ENCODE peak calls at places on chromosomes 16 and 17, in six cellular contexts. One of them, this sample, is unnamed. For H3K36me3 and H3K4me1, the result is how much of the 10 kb centered on the place peaks cover.

GRCh38 chr17:6323626-6324356 is 111.1 kb downstream of the AIPL1 start:
- DNase-seq in colonic mucosa: no peak
- DNase-seq in lung: no peak
- DNase-seq in psoas muscle: no peak
- DNase-seq in adrenal gland: peak
- DNase-seq in osteoblast: no peak
- DNase-seq in this sample: no peak

GRCh38 chr17:82050761-82051641 is 610 bp downstream of the RFNG start:
- DNase-seq in psoas muscle: peak
- DNase-seq in lung: no peak
- DNase-seq in colonic mucosa: no peak
- DNase-seq in osteoblast: peak
- DNase-seq in adrenal gland: no peak
- DNase-seq in this sample: peak

GRCh38 chr17:50638572-50638850 is 3.8 kb downstream of the ABCC3 start:
- DNase-seq in adrenal gland: no peak
- DNase-seq in osteoblast: peak
- DNase-seq in psoas muscle: no peak
- DNase-seq in colonic mucosa: no peak
- DNase-seq in lung: no peak
- DNase-seq in this sample: no peak

GRCh38 chr16:3553138-3553923 is 23.9 kb downstream of the NLRC3 start:
- DNase-seq in psoas muscle: no peak
- DNase-seq in colonic mucosa: no peak
- DNase-seq in lung: no peak
- DNase-seq in osteoblast: no peak
- DNase-seq in adrenal gland: no peak
- DNase-seq in this sample: no peak

GRCh38 chr17:75683467-75684041 is 16.4 kb downstream of the SAP30BP start:
- DNase-seq in osteoblast: peak
- DNase-seq in colonic mucosa: no peak
- DNase-seq in lung: no peak
- DNase-seq in adrenal gland: no peak
- DNase-seq in psoas muscle: no peak
- DNase-seq in this sample: peak

GRCh38 chr17:30590086-30590485 is 112.9 kb downstream of the GOSR1 start:
- DNase-seq in adrenal gland: no peak
- DNase-seq in colonic mucosa: no peak
- DNase-seq in osteoblast: no peak
- DNase-seq in lung: no peak
- DNase-seq in psoas muscle: no peak
- DNase-seq in this sample: no peak

GRCh38 chr16:28985611-28986041 is 774 bp downstream of the LAT start:
- DNase-seq in colonic mucosa: no peak
- DNase-seq in osteoblast: peak
- DNase-seq in adrenal gland: no peak
- DNase-seq in lung: no peak
- DNase-seq in psoas muscle: no peak
- DNase-seq in this sample: no peak

GRCh38 chr17:2312736-2313135 is 9.0 kb downstream of the SRR start:
- DNase-seq in colonic mucosa: no peak
- DNase-seq in adrenal gland: no peak
- DNase-seq in psoas muscle: no peak
- DNase-seq in lung: no peak
- DNase-seq in osteoblast: no peak
- DNase-seq in this sample: peak

GRCh38 chr17:61689610-61690180 is 98.7 kb upstream of the NACA2 start:
- DNase-seq in osteoblast: no peak
- DNase-seq in colonic mucosa: no peak
- DNase-seq in lung: no peak
- DNase-seq in psoas muscle: no peak
- DNase-seq in adrenal gland: no peak
- DNase-seq in this sample: no peak

GRCh38 chr17:21183468-21183867 is 30.5 kb downstream of the TMEM11 start:
- DNase-seq in colonic mucosa: no peak
- DNase-seq in adrenal gland: no peak
- DNase-seq in psoas muscle: peak
- DNase-seq in osteoblast: no peak
- DNase-seq in lung: no peak
- DNase-seq in this sample: no peak

GRCh38 chr17:81575836-81576235 is 23.7 kb upstream of the FAAP100 start:
- DNase-seq in osteoblast: no peak
- DNase-seq in colonic mucosa: no peak
- DNase-seq in lung: no peak
- DNase-seq in psoas muscle: no peak
- DNase-seq in adrenal gland: no peak
- DNase-seq in this sample: no peak

GRCh38 chr17:20200016-20200788 is 191.0 kb downstream of the SPECC1 start:
- DNase-seq in colonic mucosa: no peak
- DNase-seq in adrenal gland: no peak
- DNase-seq in psoas muscle: no peak
- DNase-seq in lung: no peak
- DNase-seq in osteoblast: no peak
- DNase-seq in this sample: no peak

GRCh38 chr17:6639651-6640535 is 618 bp downstream of the KIAA0753 start:
- DNase-seq in colonic mucosa: peak
- DNase-seq in lung: no peak
- DNase-seq in osteoblast: peak
- DNase-seq in adrenal gland: peak
- DNase-seq in psoas muscle: peak
- DNase-seq in this sample: peak

GRCh38 chr16:35193956-35194355 is 1734.5 kb downstream of the TP53TG3F start:
- DNase-seq in osteoblast: no peak
- DNase-seq in lung: no peak
- DNase-seq in adrenal gland: no peak
- DNase-seq in psoas muscle: no peak
- DNase-seq in colonic mucosa: no peak
- DNase-seq in this sample: no peak

GRCh38 chr17:76623271-76624146 is 20.0 kb downstream of the ST6GALNAC1 start:
- DNase-seq in colonic mucosa: peak
- DNase-seq in lung: peak
- DNase-seq in osteoblast: peak
- DNase-seq in psoas muscle: peak
- DNase-seq in adrenal gland: peak
- DNase-seq in this sample: peak

GRCh38 chr16:21663889-21664647 is at the start of gene OTOA:
- DNase-seq in colonic mucosa: no peak
- DNase-seq in psoas muscle: no peak
- DNase-seq in lung: no peak
- DNase-seq in osteoblast: peak
- DNase-seq in adrenal gland: no peak
- DNase-seq in this sample: no peak

GRCh38 chr16:23570992-23571632 is 13.6 kb downstream of the UBFD1 start:
- DNase-seq in lung: no peak
- DNase-seq in colonic mucosa: no peak
- DNase-seq in adrenal gland: no peak
- DNase-seq in psoas muscle: no peak
- DNase-seq in osteoblast: no peak
- DNase-seq in this sample: no peak
- H3K4me3 ChIP-seq in lung: no peak
- H3K4me3 ChIP-seq in colonic mucosa: no peak
- H3K4me3 ChIP-seq in adrenal gland: no peak
- H3K4me3 ChIP-seq in psoas muscle: no peak
- H3K4me3 ChIP-seq in osteoblast: no peak
- H3K4me3 ChIP-seq in this sample: no peak

DNA sequence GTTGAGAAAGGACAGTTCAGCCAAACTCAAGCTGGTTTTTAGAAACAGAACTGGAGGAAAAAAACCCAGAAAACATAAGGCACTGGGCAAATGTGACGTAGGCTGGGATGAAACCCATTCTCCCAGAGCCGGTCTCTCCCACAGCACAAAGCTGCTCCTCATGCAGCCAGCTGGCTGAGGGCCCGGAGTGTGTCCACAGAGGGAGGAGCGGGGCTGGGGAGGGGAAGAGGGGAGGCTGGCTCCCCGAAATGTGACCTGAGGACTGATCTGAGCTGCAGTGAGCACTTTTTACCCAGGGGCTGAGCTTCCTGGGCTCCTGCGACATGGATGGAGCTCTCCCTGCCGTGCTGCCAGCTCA is 20.8 kb downstream of the FOXF1 start:
- DNase-seq in colonic mucosa: peak
- DNase-seq in osteoblast: peak
- DNase-seq in psoas muscle: no peak
- DNase-seq in adrenal gland: peak
- DNase-seq in lung: no peak
- DNase-seq in this sample: no peak
- H3K36me3 ChIP-seq in colonic mucosa: under half
- H3K36me3 ChIP-seq in osteoblast: under half
- H3K36me3 ChIP-seq in psoas muscle: under half
- H3K36me3 ChIP-seq in adrenal gland: under half
- H3K36me3 ChIP-seq in lung: under half
- H3K36me3 ChIP-seq in this sample: under half

GRCh38 chr16:50165473-50165872 is 12.4 kb downstream of the TENT4B start:
- DNase-seq in psoas muscle: no peak
- DNase-seq in adrenal gland: no peak
- DNase-seq in osteoblast: no peak
- DNase-seq in lung: no peak
- DNase-seq in colonic mucosa: peak
- DNase-seq in this sample: no peak
- H3K4me1 ChIP-seq in psoas muscle: under half
- H3K4me1 ChIP-seq in adrenal gland: under half
- H3K4me1 ChIP-seq in osteoblast: under half
- H3K4me1 ChIP-seq in lung: under half
- H3K4me1 ChIP-seq in colonic mucosa: under half
- H3K4me1 ChIP-seq in this sample: under half

DNA sequence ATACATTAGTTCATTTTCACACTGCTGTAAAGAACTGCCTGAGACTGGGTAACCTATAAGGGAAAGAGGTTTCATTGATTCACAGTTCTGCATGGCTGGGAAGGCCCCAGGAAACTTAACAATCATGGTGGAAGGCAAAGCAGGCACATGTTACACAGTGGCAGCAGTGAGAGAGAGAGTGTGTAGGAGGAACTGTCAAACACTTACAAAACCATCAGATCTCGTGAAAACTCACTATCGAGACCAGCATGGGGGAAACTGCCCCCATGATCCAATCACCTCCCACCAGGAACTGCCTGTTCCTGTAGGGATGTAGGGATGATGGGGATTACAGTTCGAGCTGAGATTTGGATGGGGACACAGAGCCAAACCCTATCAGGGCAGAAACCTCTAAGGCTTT is 17.2 kb downstream of the NUBP1 start:
- DNase-seq in colonic mucosa: no peak
- DNase-seq in psoas muscle: no peak
- DNase-seq in adrenal gland: no peak
- DNase-seq in osteoblast: no peak
- DNase-seq in lung: no peak
- DNase-seq in this sample: no peak
- H3K4me3 ChIP-seq in colonic mucosa: no peak
- H3K4me3 ChIP-seq in psoas muscle: no peak
- H3K4me3 ChIP-seq in adrenal gland: no peak
- H3K4me3 ChIP-seq in osteoblast: no peak
- H3K4me3 ChIP-seq in lung: no peak
- H3K4me3 ChIP-seq in this sample: no peak

GRCh38 chr16:1981398-1981836 is at the start of gene NOXO1:
- DNase-seq in osteoblast: no peak
- DNase-seq in psoas muscle: no peak
- DNase-seq in lung: no peak
- DNase-seq in colonic mucosa: peak
- DNase-seq in adrenal gland: no peak
- DNase-seq in this sample: no peak

GRCh38 chr16:1980770-1981087 is 540 bp downstream of the NOXO1 start:
- DNase-seq in psoas muscle: no peak
- DNase-seq in colonic mucosa: no peak
- DNase-seq in adrenal gland: no peak
- DNase-seq in lung: no peak
- DNase-seq in osteoblast: no peak
- DNase-seq in this sample: no peak

GRCh38 chr16:1979271-1980025 is 1.8 kb downstream of the NOXO1 start:
- DNase-seq in lung: peak
- DNase-seq in colonic mucosa: peak
- DNase-seq in adrenal gland: no peak
- DNase-seq in osteoblast: peak
- DNase-seq in psoas muscle: no peak
- DNase-seq in this sample: no peak

GRCh38 chr16:1978476-1979120 is 2.7 kb downstream of the NOXO1 start:
- DNase-seq in psoas muscle: no peak
- DNase-seq in lung: no peak
- DNase-seq in colonic mucosa: no peak
- DNase-seq in adrenal gland: no peak
- DNase-seq in osteoblast: no peak
- DNase-seq in this sample: no peak

GRCh38 chr16:1980026-1980769 is 1.1 kb downstream of the NOXO1 start:
- DNase-seq in colonic mucosa: peak
- DNase-seq in psoas muscle: peak
- DNase-seq in adrenal gland: no peak
- DNase-seq in lung: no peak
- DNase-seq in osteoblast: peak
- DNase-seq in this sample: no peak
- H3K36me3 ChIP-seq in colonic mucosa: under half
- H3K36me3 ChIP-seq in psoas muscle: under half
- H3K36me3 ChIP-seq in adrenal gland: under half
- H3K36me3 ChIP-seq in lung: under half
- H3K36me3 ChIP-seq in osteoblast: under half
- H3K36me3 ChIP-seq in this sample: under half

DNA sequence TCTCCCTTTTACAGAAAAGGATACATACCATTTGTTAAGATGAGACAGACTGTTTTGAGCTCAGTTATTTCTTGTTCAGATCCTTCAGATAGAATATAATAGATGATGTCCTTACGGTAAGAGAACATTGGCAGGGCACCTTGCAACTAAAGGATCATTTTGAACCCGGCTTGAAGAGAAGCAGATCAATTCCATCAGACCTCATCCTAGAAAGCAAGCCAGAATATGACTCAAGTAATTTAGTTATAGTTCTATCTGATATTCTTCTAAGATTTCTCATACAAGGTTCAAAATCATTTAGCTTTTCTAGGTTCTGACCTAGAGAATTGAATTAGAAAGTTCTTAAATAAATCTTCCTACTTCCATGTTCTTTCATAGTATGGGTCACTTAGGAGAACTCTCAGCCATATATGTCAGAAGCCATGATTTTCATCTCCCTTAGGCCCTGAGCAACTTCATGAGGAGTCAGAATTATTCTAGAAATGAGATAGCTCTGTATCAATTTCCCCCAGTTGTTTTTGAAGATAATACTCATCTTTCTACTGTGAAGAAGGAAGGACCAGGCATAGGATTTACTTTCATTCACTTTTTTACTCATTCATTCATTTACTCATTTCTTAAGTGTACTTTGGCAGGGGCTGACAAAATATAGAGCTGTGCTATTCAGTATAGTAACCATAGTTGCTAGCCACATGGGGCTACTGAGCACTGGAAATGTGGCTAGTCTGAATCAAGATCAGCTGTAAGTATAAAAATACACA is 2.5 kb upstream of the CMTM1 start:
- DNase-seq in osteoblast: no peak
- DNase-seq in adrenal gland: no peak
- DNase-seq in psoas muscle: no peak
- DNase-seq in lung: no peak
- DNase-seq in colonic mucosa: no peak
- DNase-seq in this sample: no peak
- H3K4me1 ChIP-seq in osteoblast: under half
- H3K4me1 ChIP-seq in adrenal gland: under half
- H3K4me1 ChIP-seq in psoas muscle: under half
- H3K4me1 ChIP-seq in lung: under half
- H3K4me1 ChIP-seq in colonic mucosa: under half
- H3K4me1 ChIP-seq in this sample: under half

GRCh38 chr16:51151435-51151950 is 423 bp upstream of the SALL1 start:
- DNase-seq in colonic mucosa: peak
- DNase-seq in adrenal gland: no peak
- DNase-seq in lung: no peak
- DNase-seq in psoas muscle: no peak
- DNase-seq in osteoblast: peak
- DNase-seq in this sample: peak
- H3K4me3 ChIP-seq in colonic mucosa: peak
- H3K4me3 ChIP-seq in adrenal gland: peak
- H3K4me3 ChIP-seq in lung: no peak
- H3K4me3 ChIP-seq in psoas muscle: peak
- H3K4me3 ChIP-seq in osteoblast: peak
- H3K4me3 ChIP-seq in this sample: peak